ENCODE peak calls at places on chromosomes 16 and 17, in four cellular contexts. One of them, this sample, is unnamed.

GRCh38 chr16:75052481-75053211 is 53.8 kb downstream of the ZNRF1 start:
- DNase-seq in HepG2: no peak
- DNase-seq in tibial nerve: no peak
- DNase-seq in suprapubic skin: no peak
- DNase-seq in this sample: no peak

GRCh38 chr17:32876414-32877163 is at the start of gene MYO1D:
- DNase-seq in HepG2: peak
- DNase-seq in tibial nerve: peak
- DNase-seq in suprapubic skin: peak
- DNase-seq in this sample: peak

GRCh38 chr17:10285896-10286295 is 86.9 kb downstream of the MYH13 start:
- DNase-seq in HepG2: no peak
- DNase-seq in tibial nerve: no peak
- DNase-seq in suprapubic skin: no peak
- DNase-seq in this sample: no peak

GRCh38 chr16:89089142-89089541 is 4.5 kb upstream of the ACSF3 start:
- DNase-seq in HepG2: no peak
- DNase-seq in tibial nerve: no peak
- DNase-seq in suprapubic skin: no peak
- DNase-seq in this sample: no peak

GRCh38 chr16:68744744-68745280 is 7.7 kb downstream of the CDH1 start:
- DNase-seq in HepG2: peak
- DNase-seq in tibial nerve: no peak
- DNase-seq in suprapubic skin: no peak
- DNase-seq in this sample: peak

GRCh38 chr16:12386076-12386641 is 409.6 kb downstream of the SNX29 start:
- DNase-seq in HepG2: no peak
- DNase-seq in tibial nerve: no peak
- DNase-seq in suprapubic skin: no peak
- DNase-seq in this sample: no peak

GRCh38 chr17:70905796-70906195 is 736.5 kb downstream of the KCNJ2 start:
- DNase-seq in HepG2: no peak
- DNase-seq in tibial nerve: peak
- DNase-seq in suprapubic skin: no peak
- DNase-seq in this sample: no peak

GRCh38 chr16:89960966-89961365 is 12.4 kb downstream of the DEF8 start:
- DNase-seq in HepG2: no peak
- DNase-seq in tibial nerve: no peak
- DNase-seq in suprapubic skin: no peak
- DNase-seq in this sample: no peak

GRCh38 chr17:17507465-17508011 is 11.3 kb upstream of the RASD1 start:
- DNase-seq in HepG2: no peak
- DNase-seq in tibial nerve: no peak
- DNase-seq in suprapubic skin: no peak
- DNase-seq in this sample: no peak

GRCh38 chr17:44541884-44542581 is 15.3 kb upstream of the FZD2 start:
- DNase-seq in HepG2: no peak
- DNase-seq in tibial nerve: no peak
- DNase-seq in suprapubic skin: no peak
- DNase-seq in this sample: no peak

GRCh38 chr17:20263595-20263994 is 203.7 kb downstream of the LGALS9B start:
- DNase-seq in HepG2: no peak
- DNase-seq in tibial nerve: no peak
- DNase-seq in suprapubic skin: no peak
- DNase-seq in this sample: no peak

GRCh38 chr16:30025574-30025973 is 2.6 kb downstream of the C16orf92 start:
- DNase-seq in HepG2: no peak
- DNase-seq in tibial nerve: no peak
- DNase-seq in suprapubic skin: no peak
- DNase-seq in this sample: no peak

GRCh38 chr17:27782791-27783206 is 17.5 kb downstream of the NOS2 start:
- DNase-seq in HepG2: no peak
- DNase-seq in tibial nerve: peak
- DNase-seq in suprapubic skin: no peak
- DNase-seq in this sample: no peak

GRCh38 chr16:85551319-85551978 is 61.7 kb upstream of the GSE1 start:
- DNase-seq in HepG2: no peak
- DNase-seq in tibial nerve: no peak
- DNase-seq in suprapubic skin: no peak
- DNase-seq in this sample: no peak

GRCh38 chr17:2701996-2702741 is 9.4 kb downstream of the CLUH start:
- DNase-seq in HepG2: no peak
- DNase-seq in tibial nerve: no peak
- DNase-seq in suprapubic skin: peak
- DNase-seq in this sample: no peak

GRCh38 chr16:75264531-75264998 is 13.1 kb upstream of the BCAR1 start:
- DNase-seq in HepG2: no peak
- DNase-seq in tibial nerve: peak
- DNase-seq in suprapubic skin: no peak
- DNase-seq in this sample: no peak

GRCh38 chr16:28984619-28985135 is at the start of gene LAT:
- DNase-seq in HepG2: no peak
- DNase-seq in tibial nerve: no peak
- DNase-seq in suprapubic skin: no peak
- DNase-seq in this sample: peak

GRCh38 chr16:13835935-13836334 is 84.0 kb upstream of the ERCC4 start:
- DNase-seq in HepG2: no peak
- DNase-seq in tibial nerve: no peak
- DNase-seq in suprapubic skin: no peak
- DNase-seq in this sample: no peak

GRCh38 chr16:57784334-57784733 is 18.0 kb downstream of the KIFC3 start:
- DNase-seq in HepG2: no peak
- DNase-seq in tibial nerve: no peak
- DNase-seq in suprapubic skin: no peak
- DNase-seq in this sample: no peak

GRCh38 chr16:75192606-75193264 is 14.2 kb downstream of the CTRB2 start:
- DNase-seq in HepG2: peak
- DNase-seq in tibial nerve: no peak
- DNase-seq in suprapubic skin: peak
- DNase-seq in this sample: no peak

GRCh38 chr17:72119963-72120877 is 600 bp upstream of the SOX9 start:
- DNase-seq in HepG2: peak
- DNase-seq in tibial nerve: peak
- DNase-seq in suprapubic skin: peak
- DNase-seq in this sample: peak

GRCh38 chr17:12683299-12683698 is 17.6 kb downstream of the MYOCD start:
- DNase-seq in HepG2: no peak
- DNase-seq in tibial nerve: no peak
- DNase-seq in suprapubic skin: no peak
- DNase-seq in this sample: no peak
- H3K27ac ChIP-seq in HepG2: no peak
- H3K27ac ChIP-seq in tibial nerve: no peak
- H3K27ac ChIP-seq in suprapubic skin: no peak
- H3K27ac ChIP-seq in this sample: no peak

GRCh38 chr16:15650019-15650697 is at the start of gene NDE1:
- DNase-seq in HepG2: peak
- DNase-seq in tibial nerve: peak
- DNase-seq in suprapubic skin: peak
- DNase-seq in this sample: peak
- TF ChIP-seq EP300 in HepG2: no peak
- TF ChIP-seq EP300 in tibial nerve: no peak
- TF ChIP-seq EP300 in suprapubic skin: no peak
- TF ChIP-seq EP300 in this sample: no peak

GRCh38 chr16:70662991-70663523 is 16.7 kb downstream of the IL34 start:
- DNase-seq in HepG2: no peak
- DNase-seq in tibial nerve: no peak
- DNase-seq in suprapubic skin: no peak
- DNase-seq in this sample: no peak

GRCh38 chr16:70660672-70661350 is 14.5 kb downstream of the IL34 start:
- DNase-seq in HepG2: no peak
- DNase-seq in tibial nerve: no peak
- DNase-seq in suprapubic skin: no peak
- DNase-seq in this sample: no peak

GRCh38 chr16:70663524-70664324 is 17.4 kb downstream of the IL34 start:
- DNase-seq in HepG2: no peak
- DNase-seq in tibial nerve: no peak
- DNase-seq in suprapubic skin: peak
- DNase-seq in this sample: no peak

GRCh38 chr16:70661534-70661917 is 15.2 kb downstream of the IL34 start:
- DNase-seq in HepG2: no peak
- DNase-seq in tibial nerve: no peak
- DNase-seq in suprapubic skin: peak
- DNase-seq in this sample: no peak

GRCh38 chr16:70661918-70662641 is 15.7 kb downstream of the IL34 start:
- DNase-seq in HepG2: no peak
- DNase-seq in tibial nerve: no peak
- DNase-seq in suprapubic skin: no peak
- DNase-seq in this sample: no peak
- TF ChIP-seq POLR2A in HepG2: peak
- TF ChIP-seq POLR2A in tibial nerve: no peak
- TF ChIP-seq POLR2A in suprapubic skin: no peak
- TF ChIP-seq POLR2A in this sample: no peak

DNA sequence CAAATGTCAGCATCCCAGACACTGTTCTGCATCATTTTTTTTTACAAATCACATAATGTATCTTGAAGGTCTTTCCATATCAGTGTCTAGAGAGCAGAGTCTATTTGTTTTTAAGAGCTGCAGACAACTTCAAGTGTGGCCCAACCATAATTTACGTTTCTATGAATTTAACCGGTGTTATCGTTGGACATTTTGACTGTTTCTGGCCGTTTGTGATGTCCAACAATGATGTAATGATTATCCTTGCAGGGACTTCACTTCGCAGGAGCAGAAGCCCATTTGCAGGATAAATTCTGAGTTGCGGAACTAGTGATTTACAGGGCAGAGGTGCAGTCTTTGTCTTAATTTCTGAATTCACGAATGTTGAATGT is 26.9 kb upstream of the HLF start:
- DNase-seq in HepG2: no peak
- DNase-seq in tibial nerve: no peak
- DNase-seq in suprapubic skin: no peak
- DNase-seq in this sample: no peak
- H3K27ac ChIP-seq in HepG2: peak
- H3K27ac ChIP-seq in tibial nerve: peak
- H3K27ac ChIP-seq in suprapubic skin: peak
- H3K27ac ChIP-seq in this sample: peak

DNA sequence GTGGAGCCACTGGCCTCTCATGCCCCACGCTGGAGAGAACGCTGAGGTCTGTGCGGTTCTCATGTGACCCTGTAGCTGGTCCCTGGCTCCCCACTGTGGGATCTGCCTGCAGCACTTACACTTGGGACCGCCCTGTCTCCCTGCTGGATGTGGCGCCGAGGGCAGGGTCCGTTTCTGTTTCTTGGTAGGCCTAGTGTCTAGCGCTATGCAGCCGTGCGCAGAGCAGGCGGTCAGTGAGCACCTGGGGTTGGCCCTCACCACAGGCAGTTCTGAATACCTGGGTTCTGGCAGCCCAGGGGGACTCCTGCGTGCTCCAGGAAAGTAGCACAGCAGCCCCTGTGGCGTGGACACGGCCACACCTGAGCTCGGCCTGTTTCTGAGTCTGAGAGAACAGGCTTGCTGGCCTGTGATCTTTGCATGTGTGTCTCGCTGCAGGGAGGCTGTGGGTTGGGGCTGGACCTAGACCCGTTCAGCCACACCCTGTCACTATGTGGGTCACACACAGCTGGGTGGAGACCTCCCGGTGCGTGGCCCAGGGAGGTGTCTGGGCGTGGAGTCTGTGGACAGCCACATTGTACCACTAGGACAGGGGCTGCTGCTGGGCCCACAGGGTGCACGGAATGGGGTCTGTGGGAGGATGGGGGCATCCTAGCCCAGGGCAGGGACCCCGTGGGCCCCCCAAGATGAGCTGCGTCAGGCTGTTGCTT is 2.8 kb downstream of the CAPN15 start:
- DNase-seq in HepG2: no peak
- DNase-seq in tibial nerve: no peak
- DNase-seq in suprapubic skin: no peak
- DNase-seq in this sample: peak
- TF ChIP-seq EP300 in HepG2: no peak
- TF ChIP-seq EP300 in tibial nerve: no peak
- TF ChIP-seq EP300 in suprapubic skin: no peak
- TF ChIP-seq EP300 in this sample: no peak

GRCh38 chr17:41785876-41786226 is 660 bp downstream of the JUP start:
- DNase-seq in HepG2: no peak
- DNase-seq in tibial nerve: no peak
- DNase-seq in suprapubic skin: peak
- DNase-seq in this sample: peak
- TF ChIP-seq POLR2A in HepG2: no peak
- TF ChIP-seq POLR2A in tibial nerve: no peak
- TF ChIP-seq POLR2A in suprapubic skin: no peak
- TF ChIP-seq POLR2A in this sample: no peak

GRCh38 chr17:73390851-73391250 is 79.0 kb upstream of the CDC42EP4 start:
- DNase-seq in HepG2: no peak
- DNase-seq in tibial nerve: no peak
- DNase-seq in suprapubic skin: no peak
- DNase-seq in this sample: no peak
- H3K27ac ChIP-seq in HepG2: no peak
- H3K27ac ChIP-seq in tibial nerve: no peak
- H3K27ac ChIP-seq in suprapubic skin: no peak
- H3K27ac ChIP-seq in this sample: no peak

GRCh38 chr16:31527617-31528287 is at the start of gene AHSP:
- DNase-seq in HepG2: no peak
- DNase-seq in tibial nerve: no peak
- DNase-seq in suprapubic skin: no peak
- DNase-seq in this sample: no peak
- TF ChIP-seq EP300 in HepG2: no peak
- TF ChIP-seq EP300 in tibial nerve: no peak
- TF ChIP-seq EP300 in suprapubic skin: no peak
- TF ChIP-seq EP300 in this sample: no peak

DNA sequence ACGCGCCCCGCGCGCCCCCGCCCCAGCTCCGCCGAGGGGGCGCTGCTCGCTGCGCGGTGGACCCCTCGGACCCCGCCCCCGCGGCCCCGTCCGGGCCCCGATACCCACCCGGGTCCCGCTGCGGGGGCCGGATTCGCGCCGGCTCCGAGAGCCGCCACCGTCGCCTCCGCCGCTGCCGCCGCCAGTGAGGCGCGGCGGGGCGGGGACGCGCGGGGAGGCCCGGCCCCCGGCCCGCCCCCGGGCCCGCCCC is at the start of gene TBC1D16:
- DNase-seq in HepG2: no peak
- DNase-seq in tibial nerve: no peak
- DNase-seq in suprapubic skin: no peak
- DNase-seq in this sample: no peak
- TF ChIP-seq POLR2A in HepG2: no peak
- TF ChIP-seq POLR2A in tibial nerve: peak
- TF ChIP-seq POLR2A in suprapubic skin: no peak
- TF ChIP-seq POLR2A in this sample: no peak